ENCODE peak calls at places on chromosomes 16 and 17, in five cellular contexts. L, M, B, T and E are unnamed samples.
A peak's percentile ranks its signal among the peaks of the same experiment; 100 is the strongest.

GRCh38 chr17:386145-386876 is 33.7 kb upstream of the RPH3AL start:
- DNase-seq in M (no peak), L (peak; percentile 97), T (no peak), B (peak; percentile 51), E (peak; percentile 93)

GRCh38 chr16:56841233-56841632 is 23.8 kb upstream of the SLC12A3 start:
- DNase-seq in T (peak; percentile 70), L (no peak), M (peak; percentile 59), B (peak; percentile 70), E (no peak)

GRCh38 chr17:48522031-48522593 is 8.7 kb downstream of the HOXB1 start:
- DNase-seq in T (no peak), L (no peak), M (no peak), B (peak; percentile 32), E (peak; percentile 87)

GRCh38 chr16:27430923-27431484 is 29.0 kb downstream of the IL21R start:
- DNase-seq in M (no peak), T (no peak), B (peak; percentile 29), L (peak; percentile 71), E (no peak)

GRCh38 chr16:67773569-67774456 is 32.5 kb downstream of the RANBP10 start:
- DNase-seq in L (no peak), T (no peak), M (no peak), B (peak; percentile 23), E (no peak)

GRCh38 chr16:11797957-11798299 is 870 bp upstream of the ZC3H7A start:
- DNase-seq in B (peak; percentile 45), L (peak; percentile 80), T (no peak), M (no peak), E (no peak)

GRCh38 chr16:83113317-83113716 is 486.5 kb downstream of the CDH13 start:
- DNase-seq in B (peak; percentile 51), T (no peak), M (peak; percentile 18), L (no peak), E (no peak)

GRCh38 chr16:55567382-55567781 is 898 bp downstream of the CAPNS2 start:
- DNase-seq in T (peak; percentile 60), M (no peak), B (peak; percentile 48), L (no peak), E (no peak)

GRCh38 chr17:59160203-59161025 is 4.9 kb downstream of the PRR11 start:
- DNase-seq in B (no peak), M (no peak), T (no peak), L (no peak), E (no peak)

GRCh38 chr17:79814624-79814965 is 17.7 kb upstream of the CBX8 start:
- DNase-seq in M (no peak), B (no peak), T (no peak), L (no peak), E (no peak)

GRCh38 chr17:66889480-66890230 is 54.7 kb downstream of the CACNG5 start:
- DNase-seq in L (no peak), B (no peak), T (no peak), M (no peak), E (no peak)

GRCh38 chr17:42342242-42343008 is 45.8 kb downstream of the STAT3 start:
- DNase-seq in M (peak; percentile 44), L (no peak), B (peak; percentile 76), T (peak; percentile 65), E (no peak)

GRCh38 chr17:63848834-63849689 is 6.6 kb upstream of the SMARCD2 start:
- DNase-seq in B (peak; percentile 88), T (peak; percentile 83), L (peak; percentile 98), M (peak; percentile 50), E (peak; percentile 96)

GRCh38 chr17:40309938-40310510 is 1.0 kb downstream of the RARA start:
- DNase-seq in M (no peak), L (no peak), T (no peak), B (no peak), E (peak; percentile 63)

GRCh38 chr17:41065829-41066624 is at the start of gene KRTAP2-4:
- DNase-seq in T (peak; percentile 90), L (no peak), M (peak; percentile 90), B (peak; percentile 96), E (no peak)

GRCh38 chr17:74743755-74744154 is 4.7 kb upstream of the NHERF1 start:
- DNase-seq in M (no peak), T (no peak), B (no peak), L (peak; percentile 18), E (no peak)

GRCh38 chr16:55630774-55631173 is 25.0 kb upstream of the SLC6A2 start:
- DNase-seq in B (no peak), T (no peak), M (no peak), L (no peak), E (no peak)

GRCh38 chr16:57937861-57938260 is 33.1 kb downstream of the CNGB1 start:
- DNase-seq in B (no peak), L (no peak), T (no peak), M (no peak), E (no peak)

GRCh38 chr17:57629470-57629869 is 115.6 kb downstream of the CCDC182 start:
- DNase-seq in L (peak; percentile 83), B (no peak), T (peak; percentile 24), M (peak; percentile 24), E (no peak)

GRCh38 chr17:1485311-1485747 is 7.2 kb downstream of the MYO1C start:
- DNase-seq in M (no peak), T (no peak), L (peak; percentile 89), B (peak; percentile 56), E (peak; percentile 89)

GRCh38 chr16:83532634-83533033 is 275.1 kb upstream of the HSBP1 start:
- DNase-seq in L (no peak), T (no peak), M (no peak), B (no peak), E (no peak)

GRCh38 chr16:88067530-88068411 is 116.5 kb downstream of the BANP start:
- DNase-seq in T (no peak), B (no peak), L (peak; percentile 66), M (no peak), E (peak; percentile 61)